ENCODE peak calls at places on chromosomes 12 and 14, in nine cellular contexts. V, L, S, P, Z, X, N, F and U are unnamed samples.

GRCh38 chr14:59630281-59630963 is 53.8 kb upstream of the CCDC175 start:
- DNase-seq in N (peak; percentile 30), X (no peak), F (peak; percentile 34), S (peak; percentile 6), V (peak; percentile 30), Z (peak; percentile 53), P (peak; percentile 4), L (no peak), U (no peak)

GRCh38 chr14:51867753-51868152 is 7.3 kb downstream of the GNG2 start:
- DNase-seq in Z (no peak), V (peak; percentile 57), S (peak; percentile 55), L (no peak), X (peak; percentile 48), N (no peak), F (no peak), P (no peak), U (no peak)

GRCh38 chr12:109710747-109711595 is 2.7 kb upstream of the FAM222A start:
- DNase-seq in S (no peak), P (peak; percentile 65), L (no peak), Z (no peak), F (no peak), N (peak; percentile 49), X (peak; percentile 58), V (no peak), U (no peak)

GRCh38 chr12:65500121-65500846 is 221.8 kb downstream of the MSRB3 start:
- DNase-seq in F (no peak), Z (no peak), P (peak; percentile 25), L (no peak), S (peak; percentile 85), N (peak; percentile 36), X (peak; percentile 71), V (peak; percentile 85), U (no peak)

GRCh38 chr12:116019415-116019814 is 258.1 kb downstream of the MED13L start:
- DNase-seq in V (no peak), Z (no peak), S (no peak), P (no peak), F (no peak), N (no peak), L (no peak), X (no peak), U (no peak)

GRCh38 chr12:2396448-2396871 is 343.7 kb downstream of the CACNA1C start:
- DNase-seq in Z (no peak), F (no peak), V (peak; percentile 82), P (no peak), L (no peak), X (peak; percentile 52), N (peak; percentile 82), S (peak; percentile 75), U (no peak)

GRCh38 chr14:56585461-56586084 is 6.0 kb downstream of the TMEM260 start:
- DNase-seq in N (no peak), V (peak; percentile 44), L (no peak), S (peak; percentile 26), P (no peak), X (no peak), F (no peak), Z (no peak), U (no peak)

GRCh38 chr14:45332360-45332988 is 79.5 kb upstream of the MIS18BP1 start:
- DNase-seq in L (no peak), F (no peak), S (no peak), Z (no peak), P (no peak), N (no peak), X (no peak), V (no peak), U (no peak)

GRCh38 chr12:114841557-114842251 is 157.7 kb upstream of the TBX3 start:
- DNase-seq in X (no peak), S (no peak), L (no peak), N (no peak), V (no peak), Z (no peak), P (peak; percentile 97), F (peak; percentile 98), U (peak; percentile 36)

GRCh38 chr12:65171073-65171472 is 1.7 kb downstream of the LEMD3 start:
- DNase-seq in Z (no peak), P (peak; percentile 37), V (peak; percentile 21), L (no peak), S (no peak), N (peak; percentile 47), X (peak; percentile 46), F (no peak), U (no peak)

GRCh38 chr14:106551265-106551664 is 1024.9 kb downstream of the TMEM121 start:
- DNase-seq in S (no peak), F (no peak), P (no peak), L (no peak), Z (no peak), X (no peak), N (no peak), V (no peak), U (no peak)

GRCh38 chr12:1919284-1919683 is 832 bp upstream of the CACNA2D4 start:
- DNase-seq in F (no peak), N (no peak), Z (no peak), S (no peak), V (no peak), P (no peak), X (no peak), L (peak; percentile 1), U (no peak)

GRCh38 chr12:17928708-17929366 is 161.2 kb downstream of the RERGL start:
- DNase-seq in P (peak; percentile 79), L (no peak), X (peak; percentile 13), N (peak; percentile 69), F (peak; percentile 83), S (peak; percentile 78), V (peak; percentile 84), Z (no peak), U (peak; percentile 15)

GRCh38 chr14:101215936-101216335 is 312.4 kb upstream of the RTL1 start:
- DNase-seq in V (no peak), S (no peak), L (no peak), F (no peak), N (no peak), Z (no peak), P (no peak), X (no peak), U (no peak)

GRCh38 chr12:4506870-4507269 is 31.8 kb upstream of the RAD51AP1 start:
- DNase-seq in S (peak; percentile 78), V (peak; percentile 81), X (peak; percentile 84), P (peak; percentile 79), Z (no peak), N (peak; percentile 54), F (no peak), L (no peak), U (no peak)

GRCh38 chr14:75675265-75675960 is 14.4 kb downstream of the TTLL5 start:
- DNase-seq in P (peak; percentile 82), Z (no peak), X (no peak), L (no peak), S (no peak), V (no peak), F (peak; percentile 57), N (no peak), U (no peak)

GRCh38 chr14:74619672-74620131 is 7.7 kb upstream of the LTBP2 start:
- DNase-seq in S (peak; percentile 99), F (peak; percentile 64), X (peak; percentile 98), Z (no peak), L (peak; percentile 39), V (peak; percentile 99), N (peak; percentile 99), P (peak; percentile 73), U (no peak)

GRCh38 chr12:128258866-128259555 is 8.0 kb upstream of the TMEM132C start:
- DNase-seq in S (no peak), P (no peak), Z (no peak), V (no peak), F (peak; percentile 16), X (no peak), N (no peak), L (no peak), U (no peak)

GRCh38 chr14:71319646-71320045 is 412.4 kb downstream of the PCNX1 start:
- DNase-seq in S (no peak), V (no peak), Z (no peak), P (no peak), N (peak; percentile 66), F (peak; percentile 53), L (no peak), X (peak; percentile 36), U (no peak)
- H3K9ac ChIP-seq in S (peak overlapping the region; percentile 69), V (peak overlapping the region; percentile 21), Z (no peak overlapping the region), P (peak overlapping the region; percentile 76), N (peak overlapping the region; percentile 74), F (peak overlapping the region; percentile 55), L (no peak overlapping the region), X (peak overlapping the region; percentile 18), U (peak overlapping the region; percentile 29)

DNA sequence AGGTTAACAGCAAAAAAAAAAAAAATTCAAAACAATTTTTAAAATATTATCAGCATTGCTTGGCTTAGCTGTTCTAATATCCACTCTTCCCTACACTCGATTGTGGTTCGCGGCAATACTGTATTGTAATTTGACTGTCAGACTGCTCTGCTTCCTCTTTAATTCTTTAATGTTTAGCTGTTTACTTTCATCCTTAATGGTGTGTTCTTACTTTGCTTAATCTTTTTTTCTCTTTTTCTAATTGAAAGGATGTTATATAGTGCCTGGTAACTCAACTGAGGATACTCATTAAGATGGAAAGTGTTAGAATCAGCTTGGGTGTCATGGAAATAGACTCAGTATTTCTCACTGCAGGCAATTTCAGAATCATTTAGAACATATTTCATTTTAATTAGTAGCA is 2.0 kb downstream of the ANO4 start:
- DNase-seq in X (no peak), P (no peak), L (no peak), V (no peak), S (no peak), Z (no peak), N (no peak), F (no peak), U (no peak)
- H3K4me3 ChIP-seq in X (peak overlapping the region; percentile 49), P (no peak overlapping the region), L (no peak overlapping the region), V (peak overlapping the region; percentile 55), S (peak overlapping the region; percentile 67), Z (no peak overlapping the region), N (no peak overlapping the region), F (no peak overlapping the region), U (no peak overlapping the region)

GRCh38 chr12:80939231-80939950 is 1.7 kb upstream of the LIN7A start:
- DNase-seq in Z (no peak), F (no peak), P (no peak), V (no peak), N (no peak), X (no peak), L (no peak), S (no peak), U (no peak)

GRCh38 chr12:80936353-80936641 is 1.4 kb downstream of the LIN7A start:
- DNase-seq in S (no peak), X (no peak), Z (no peak), L (no peak), P (no peak), V (no peak), F (no peak), N (no peak), U (no peak)

GRCh38 chr12:80936642-80937390 is 918 bp downstream of the LIN7A start:
- DNase-seq in N (peak; percentile 68), Z (peak; percentile 48), L (no peak), F (peak; percentile 89), P (peak; percentile 25), S (peak; percentile 46), X (peak; percentile 42), V (peak; percentile 64), U (peak; percentile 63)

GRCh38 chr12:80938397-80938796 is 663 bp upstream of the LIN7A start:
- DNase-seq in F (no peak), N (no peak), V (no peak), X (no peak), Z (no peak), P (no peak), S (no peak), L (no peak), U (no peak)

GRCh38 chr12:80937391-80938238 is at the start of gene LIN7A:
- DNase-seq in S (peak; percentile 44), V (peak; percentile 46), N (peak; percentile 44), X (peak; percentile 31), P (peak; percentile 7), F (peak; percentile 87), Z (peak; percentile 43), L (no peak), U (peak; percentile 23)
- H3K9ac ChIP-seq in S (peak within 1 kb of the TSS; percentile 80), V (peak within 1 kb of the TSS; percentile 85), N (peak within 1 kb of the TSS; percentile 54), X (peak within 1 kb of the TSS; percentile 82), P (no peak within 1 kb of the TSS), F (peak within 1 kb of the TSS; percentile 87), Z (peak within 1 kb of the TSS; percentile 84), L (no peak within 1 kb of the TSS), U (peak within 1 kb of the TSS; percentile 83)

GRCh38 chr12:93167331-93167730 is 210.4 kb upstream of the NUDT4 start:
- DNase-seq in Z (no peak), F (no peak), P (no peak), V (no peak), S (no peak), X (no peak), N (no peak), L (no peak), U (no peak)
- H3K4me3 ChIP-seq in Z (no peak overlapping the region), F (no peak overlapping the region), P (no peak overlapping the region), V (no peak overlapping the region), S (no peak overlapping the region), X (no peak overlapping the region), N (no peak overlapping the region), L (no peak overlapping the region), U (no peak overlapping the region)